ENCODE peak calls at places on chromosomes 11 and 22, in six cellular contexts. U is CD8-positive, alpha-beta memory T cell; K is ascending aorta; E is dorsolateral prefrontal cortex; N is mesendoderm; V is cardiac muscle cell. W is an unnamed sample.
A peak's percentile ranks its signal among the peaks of the same experiment; 100 is the strongest.

GRCh38 chr11:96314326-96315050 is 28.5 kb downstream of the MAML2 start:
- DNase-seq in U (no peak), N (no peak), E (no peak), K (no peak), V (no peak), W (no peak)

GRCh38 chr11:32902089-32902665 is 9.6 kb downstream of the QSER1 start:
- DNase-seq in K (no peak), U (no peak), V (no peak), E (no peak), N (no peak), W (no peak)

GRCh38 chr22:41256254-41256897 is 15.6 kb upstream of the CHADL start:
- DNase-seq in V (no peak), K (no peak), N (no peak), E (no peak), U (no peak), W (no peak)

GRCh38 chr11:726278-726915 is 20.4 kb downstream of the EPS8L2 start:
- DNase-seq in V (peak; percentile 62), U (peak; percentile 73), N (peak; percentile 40), E (no peak), K (no peak), W (peak; percentile 88)

GRCh38 chr11:71535825-71536224 is 2.0 kb upstream of the KRTAP5-8 start:
- DNase-seq in V (no peak), K (no peak), U (no peak), N (no peak), E (no peak), W (no peak)

GRCh38 chr22:45552580-45553332 is 50.1 kb downstream of the FBLN1 start:
- DNase-seq in N (no peak), V (no peak), U (no peak), K (no peak), E (no peak), W (no peak)

GRCh38 chr22:47206819-47207218 is 444.4 kb downstream of the TBC1D22A start:
- DNase-seq in V (no peak), N (no peak), E (no peak), K (no peak), U (no peak), W (no peak)

GRCh38 chr11:134401825-134402809 is 9.9 kb downstream of the B3GAT1 start:
- DNase-seq in E (no peak), K (no peak), V (no peak), U (no peak), N (no peak), W (no peak)

GRCh38 chr22:19554834-19555404 is 30.7 kb upstream of the CLDN5 start:
- DNase-seq in U (no peak), V (peak; percentile 19), E (no peak), K (no peak), N (peak; percentile 93), W (no peak)

GRCh38 chr11:85590848-85591483 is 36.2 kb downstream of the DLG2 start:
- DNase-seq in K (no peak), V (peak; percentile 43), U (no peak), E (no peak), N (peak; percentile 70), W (no peak)

GRCh38 chr11:123406441-123407123 is 23.5 kb upstream of the GRAMD1B start:
- DNase-seq in E (no peak), K (no peak), N (no peak), V (no peak), U (no peak), W (no peak)

GRCh38 chr22:50683086-50683993 is 10.7 kb downstream of the SHANK3 start:
- DNase-seq in K (no peak), U (no peak), E (no peak), N (no peak), V (no peak), W (no peak)

GRCh38 chr11:122202161-122202950 is 86.3 kb upstream of the BLID start:
- DNase-seq in U (no peak), V (no peak), N (no peak), K (no peak), E (no peak), W (no peak)

GRCh38 chr11:83241291-83241946 is 44.7 kb downstream of the CCDC90B start:
- DNase-seq in E (no peak), V (peak; percentile 77), U (no peak), N (peak; percentile 94), K (no peak), W (no peak)

GRCh38 chr11:123450593-123450992 is 20.5 kb downstream of the GRAMD1B start:
- DNase-seq in K (no peak), E (no peak), U (no peak), N (no peak), V (no peak), W (no peak)

GRCh38 chr22:29040385-29041275 is 21.0 kb downstream of the C22orf31 start:
- DNase-seq in U (peak; percentile 66), E (no peak), K (no peak), V (peak; percentile 75), N (peak; percentile 79), W (peak; percentile 61)

GRCh38 chr22:43919106-43919965 is 4.3 kb upstream of the PNPLA3 start:
- DNase-seq in E (no peak), K (no peak), N (no peak), U (no peak), V (no peak), W (peak; percentile 83)

GRCh38 chr22:42484506-42484905 is 35.1 kb downstream of the RRP7A start:
- DNase-seq in N (no peak), V (no peak), K (no peak), E (no peak), U (no peak), W (no peak)

GRCh38 chr22:32475428-32476010 is 908 bp downstream of the FBXO7 start:
- DNase-seq in N (peak; percentile 49), E (peak; percentile 56), U (peak; percentile 46), V (peak; percentile 63), K (no peak), W (peak; percentile 30)

GRCh38 chr11:119361961-119362725 is 15.6 kb upstream of the MFRP start:
- DNase-seq in E (no peak), K (no peak), U (no peak), N (no peak), V (no peak), W (no peak)

GRCh38 chr11:13030857-13031256 is 21.7 kb downstream of the RASSF10 start:
- DNase-seq in E (no peak), V (peak; percentile 36), U (no peak), K (no peak), N (no peak), W (peak; percentile 86)

GRCh38 chr11:22190827-22191463 is 1.9 kb upstream of the ANO5 start:
- DNase-seq in N (no peak), E (no peak), K (no peak), U (no peak), V (no peak), W (no peak)

GRCh38 chr11:48051217-48051848 is 71.0 kb downstream of the PTPRJ start:
- DNase-seq in V (no peak), U (no peak), N (no peak), K (no peak), E (no peak), W (no peak)

GRCh38 chr11:48055292-48056132 is 75.2 kb downstream of the PTPRJ start:
- DNase-seq in U (peak; percentile 69), K (no peak), V (no peak), N (no peak), E (no peak), W (peak; percentile 49)

GRCh38 chr11:48050304-48050703 is 69.9 kb downstream of the PTPRJ start:
- DNase-seq in N (no peak), K (no peak), U (no peak), V (no peak), E (no peak), W (no peak)

GRCh38 chr11:48054994-48055291 is 74.6 kb downstream of the PTPRJ start:
- DNase-seq in K (no peak), V (no peak), N (no peak), E (no peak), U (no peak), W (no peak)

DNA sequence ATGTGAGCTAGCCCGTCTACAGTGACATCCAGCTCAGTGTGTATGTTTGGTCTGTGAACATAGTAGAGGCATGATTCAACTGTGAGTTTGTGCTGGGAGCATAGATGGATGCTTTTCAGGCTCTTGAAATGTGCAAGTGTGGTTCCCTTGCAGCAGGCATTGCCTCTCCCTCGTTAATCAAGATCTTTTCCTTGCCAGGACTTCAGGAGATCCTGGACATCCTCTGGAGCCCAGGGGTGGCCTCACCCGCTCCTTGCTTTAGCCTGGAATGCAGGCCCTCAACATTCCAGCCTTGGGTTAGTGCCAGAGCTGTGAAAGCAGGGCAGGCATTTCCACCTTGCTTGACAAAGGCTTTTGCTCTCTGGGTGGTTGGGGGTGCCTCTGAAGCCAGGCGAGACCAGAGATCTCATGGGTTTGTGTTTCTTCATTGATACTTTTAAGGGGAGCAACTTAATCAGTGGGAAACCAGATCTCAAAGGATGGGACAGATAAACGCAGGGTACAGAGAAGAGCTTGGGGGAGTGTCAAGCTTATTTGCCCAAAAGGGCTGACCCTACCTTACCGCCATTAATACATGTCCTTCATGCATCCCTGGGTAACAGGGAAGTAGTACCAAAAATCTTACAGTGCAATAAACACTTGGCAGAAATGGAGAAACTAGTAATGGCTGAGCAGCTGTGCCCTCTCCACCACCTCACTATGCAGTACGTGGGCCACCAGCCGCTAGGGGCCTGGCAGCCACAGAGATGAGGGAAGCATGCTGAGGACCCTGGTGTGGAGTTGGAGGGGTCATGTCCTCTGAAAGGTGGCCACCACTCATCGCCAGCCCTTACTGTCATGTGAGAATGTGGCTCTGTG is 72.1 kb downstream of the PTPRJ start:
- DNase-seq in E (no peak), K (no peak), U (no peak), N (peak; percentile 90), V (peak; percentile 82), W (peak; percentile 88)
- H3K4me3 ChIP-seq in E (no peak overlapping the region), K (no peak overlapping the region), U (no peak overlapping the region), N (no peak overlapping the region), V (no peak overlapping the region), W (no peak overlapping the region)

GRCh38 chr11:69133251-69133650 is 22.5 kb upstream of the SMIM38 start:
- DNase-seq in N (no peak), V (no peak), U (no peak), K (no peak), E (no peak), W (no peak)
- H3K4me3 ChIP-seq in N (no peak overlapping the region), V (no peak overlapping the region), U (no peak overlapping the region), K (no peak overlapping the region), E (no peak overlapping the region), W (no peak overlapping the region)

DNA sequence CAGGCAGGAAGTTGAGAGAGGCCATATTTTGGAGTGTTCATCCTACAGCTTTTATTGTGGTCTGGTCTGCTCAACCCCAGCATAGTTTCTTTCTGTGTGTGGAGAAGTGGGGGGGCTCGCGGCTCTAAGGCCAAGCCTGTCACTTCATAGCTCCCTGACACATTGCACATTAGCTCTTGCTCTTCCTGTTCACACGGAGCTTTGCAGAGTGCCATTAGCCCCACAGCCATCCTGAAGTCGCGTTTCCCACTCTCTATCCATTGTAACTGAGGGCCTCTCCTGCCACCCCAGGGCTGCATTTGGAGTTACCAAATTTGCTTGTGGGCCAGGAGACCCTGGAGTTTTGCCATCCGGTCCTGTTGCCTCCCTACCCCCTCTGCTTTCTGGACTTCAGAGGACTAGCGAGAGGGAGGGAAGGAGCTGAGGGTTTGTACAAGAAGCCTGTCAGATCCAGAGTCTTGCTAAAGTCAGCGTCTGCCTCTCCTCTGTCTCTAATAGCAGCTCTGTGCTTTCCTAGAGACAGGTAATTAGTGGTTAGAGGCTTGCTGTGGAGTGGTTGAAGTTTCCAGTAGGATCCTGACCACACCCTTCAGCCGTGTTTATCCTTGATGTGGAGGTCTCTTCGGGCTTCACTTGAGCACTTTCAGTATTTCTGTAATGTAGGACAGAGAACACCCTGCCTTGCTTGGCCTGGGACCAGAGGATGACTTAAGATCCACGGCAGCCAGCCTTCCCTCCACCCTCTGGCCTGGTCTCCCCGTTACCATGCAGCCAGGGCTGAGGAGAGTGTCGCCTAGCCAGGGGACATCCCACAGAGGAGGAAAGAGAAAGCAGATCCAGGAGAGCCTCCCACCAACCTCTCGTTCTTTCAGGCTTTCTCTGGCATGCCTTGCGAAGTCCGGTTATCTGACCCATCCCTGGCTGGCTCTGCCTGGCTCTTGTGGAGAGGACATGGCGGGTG is 14.1 kb downstream of the DCPS start:
- DNase-seq in K (no peak), U (no peak), N (no peak), E (no peak), V (no peak), W (peak; percentile 58)
- H3K4me3 ChIP-seq in K (peak overlapping the region; percentile 21), U (peak overlapping the region; percentile 41), N (no peak overlapping the region), E (no peak overlapping the region), V (no peak overlapping the region), W (peak overlapping the region; percentile 15)

GRCh38 chr11:109512680-109513079 is 90.7 kb downstream of the C11orf87 start:
- DNase-seq in K (no peak), V (no peak), E (no peak), N (no peak), U (no peak), W (no peak)
- H3K4me3 ChIP-seq in K (no peak overlapping the region), V (no peak overlapping the region), E (no peak overlapping the region), N (no peak overlapping the region), U (no peak overlapping the region), W (no peak overlapping the region)